ENCODE peak calls at places on chromosomes 2 and 18, in four cellular contexts. V is stimulated activated CD8-positive, alpha-beta memory T cell treated with anti-CD3 and anti-CD28 coated beads, Interleukin-2, amount 100 ng/mL, for 1 hour; I is AG08395; E is foreskin fibroblast. L is an unnamed sample.

GRCh38 chr2:223469270-223470057 is 132.7 kb downstream of the SCG2 start:
- DNase-seq in V (no peak), I (peak; percentile 84), E (peak; percentile 89), L (peak; percentile 21)

GRCh38 chr2:100244881-100245605 is 77.3 kb downstream of the LONRF2 start:
- DNase-seq in V (no peak), I (peak; percentile 40), E (peak; percentile 36), L (no peak)

GRCh38 chr2:200756618-200757321 is 54.9 kb upstream of the BZW1 start:
- DNase-seq in V (no peak), I (peak; percentile 86), E (peak; percentile 89), L (no peak)

GRCh38 chr2:240926516-240927389 is 20.6 kb downstream of the CROCC2 start:
- DNase-seq in V (no peak), I (peak; percentile 71), E (peak; percentile 68), L (no peak)

GRCh38 chr18:14945286-14945685 is 197.3 kb downstream of the ANKRD30B start:
- DNase-seq in V (no peak), I (no peak), E (no peak), L (no peak)

GRCh38 chr2:19733951-19734425 is 167.8 kb downstream of the TTC32 start:
- DNase-seq in V (no peak), I (peak; percentile 77), E (peak; percentile 79), L (no peak)

GRCh38 chr18:79477711-79478483 is 82.2 kb downstream of the NFATC1 start:
- DNase-seq in V (no peak), I (no peak), E (no peak), L (no peak)

GRCh38 chr18:26702023-26702422 is 153.7 kb upstream of the KCTD1 start:
- DNase-seq in V (no peak), I (no peak), E (no peak), L (no peak)

GRCh38 chr18:78736015-78736690 is 243.5 kb upstream of the SALL3 start:
- DNase-seq in V (no peak), I (no peak), E (no peak), L (no peak)

L was measured in NCI-H2107.